ENCODE peak calls at places on chromosomes 16 and 17, in four cellular contexts. One of them, this sample, is unnamed.

GRCh38 chr17:54967621-54968258 is 714 bp downstream of the COX11 start:
- DNase-seq in activated effector memory CD4-positive, alpha-beta T cell treated with Interleukin-2 at 50 U/mL for 16 hours: no peak
- DNase-seq in left ventricle myocardium inferior: no peak
- DNase-seq in hippocampal formation: no peak
- DNase-seq in this sample: peak; percentile 50

GRCh38 chr17:3038941-3039340 is 24.5 kb downstream of the OR1D5 start:
- DNase-seq in left ventricle myocardium inferior: no peak
- DNase-seq in hippocampal formation: no peak
- DNase-seq in activated effector memory CD4-positive, alpha-beta T cell treated with Interleukin-2 at 50 U/mL for 16 hours: no peak
- DNase-seq in this sample: no peak

GRCh38 chr16:86755571-86756006 is 177.2 kb downstream of the FOXL1 start:
- DNase-seq in left ventricle myocardium inferior: peak; percentile 83
- DNase-seq in activated effector memory CD4-positive, alpha-beta T cell treated with Interleukin-2 at 50 U/mL for 16 hours: no peak
- DNase-seq in hippocampal formation: no peak
- DNase-seq in this sample: no peak

GRCh38 chr17:11980813-11981212 is 16.5 kb downstream of the ZNF18 start:
- DNase-seq in activated effector memory CD4-positive, alpha-beta T cell treated with Interleukin-2 at 50 U/mL for 16 hours: no peak
- DNase-seq in hippocampal formation: no peak
- DNase-seq in left ventricle myocardium inferior: no peak
- DNase-seq in this sample: no peak

GRCh38 chr16:75527825-75528299 is 8.0 kb downstream of the CHST5 start:
- DNase-seq in activated effector memory CD4-positive, alpha-beta T cell treated with Interleukin-2 at 50 U/mL for 16 hours: no peak
- DNase-seq in left ventricle myocardium inferior: no peak
- DNase-seq in hippocampal formation: no peak
- DNase-seq in this sample: no peak

GRCh38 chr17:2892305-2892971 is 96.2 kb downstream of the RAP1GAP2 start:
- DNase-seq in hippocampal formation: no peak
- DNase-seq in left ventricle myocardium inferior: no peak
- DNase-seq in activated effector memory CD4-positive, alpha-beta T cell treated with Interleukin-2 at 50 U/mL for 16 hours: no peak
- DNase-seq in this sample: no peak

GRCh38 chr16:424033-424622 is 1.3 kb upstream of the RAB11FIP3 start:
- DNase-seq in activated effector memory CD4-positive, alpha-beta T cell treated with Interleukin-2 at 50 U/mL for 16 hours: no peak
- DNase-seq in left ventricle myocardium inferior: peak; percentile 46
- DNase-seq in hippocampal formation: peak; percentile 43
- DNase-seq in this sample: no peak

GRCh38 chr16:7206469-7206868 is 126.2 kb upstream of the RBFOX1 start:
- DNase-seq in hippocampal formation: no peak
- DNase-seq in activated effector memory CD4-positive, alpha-beta T cell treated with Interleukin-2 at 50 U/mL for 16 hours: no peak
- DNase-seq in left ventricle myocardium inferior: no peak
- DNase-seq in this sample: no peak

GRCh38 chr16:27387724-27388123 is 14.2 kb upstream of the IL21R start:
- DNase-seq in activated effector memory CD4-positive, alpha-beta T cell treated with Interleukin-2 at 50 U/mL for 16 hours: no peak
- DNase-seq in left ventricle myocardium inferior: no peak
- DNase-seq in hippocampal formation: no peak
- DNase-seq in this sample: no peak

GRCh38 chr17:17575360-17576251 is 15.9 kb downstream of the PEMT start:
- DNase-seq in activated effector memory CD4-positive, alpha-beta T cell treated with Interleukin-2 at 50 U/mL for 16 hours: no peak
- DNase-seq in hippocampal formation: no peak
- DNase-seq in left ventricle myocardium inferior: no peak
- DNase-seq in this sample: no peak

GRCh38 chr17:81494984-81495383 is 17.6 kb downstream of the ACTG1 start:
- DNase-seq in hippocampal formation: no peak
- DNase-seq in activated effector memory CD4-positive, alpha-beta T cell treated with Interleukin-2 at 50 U/mL for 16 hours: no peak
- DNase-seq in left ventricle myocardium inferior: no peak
- DNase-seq in this sample: no peak

GRCh38 chr17:4986403-4986802 is 1.1 kb downstream of the CAMTA2 start:
- DNase-seq in left ventricle myocardium inferior: no peak
- DNase-seq in hippocampal formation: no peak
- DNase-seq in activated effector memory CD4-positive, alpha-beta T cell treated with Interleukin-2 at 50 U/mL for 16 hours: no peak
- DNase-seq in this sample: no peak

GRCh38 chr17:77247609-77248008 is 106.8 kb downstream of the SEC14L1 start:
- DNase-seq in activated effector memory CD4-positive, alpha-beta T cell treated with Interleukin-2 at 50 U/mL for 16 hours: no peak
- DNase-seq in hippocampal formation: no peak
- DNase-seq in left ventricle myocardium inferior: no peak
- DNase-seq in this sample: no peak

GRCh38 chr17:65684631-65685030 is 123.2 kb upstream of the AXIN2 start:
- DNase-seq in activated effector memory CD4-positive, alpha-beta T cell treated with Interleukin-2 at 50 U/mL for 16 hours: no peak
- DNase-seq in left ventricle myocardium inferior: no peak
- DNase-seq in hippocampal formation: no peak
- DNase-seq in this sample: no peak

GRCh38 chr17:59643159-59643857 is 23.6 kb downstream of the CLTC start:
- DNase-seq in hippocampal formation: no peak
- DNase-seq in left ventricle myocardium inferior: no peak
- DNase-seq in activated effector memory CD4-positive, alpha-beta T cell treated with Interleukin-2 at 50 U/mL for 16 hours: no peak
- DNase-seq in this sample: no peak

GRCh38 chr17:54544239-54544638 is 356.4 kb upstream of the TOM1L1 start:
- DNase-seq in activated effector memory CD4-positive, alpha-beta T cell treated with Interleukin-2 at 50 U/mL for 16 hours: no peak
- DNase-seq in left ventricle myocardium inferior: no peak
- DNase-seq in hippocampal formation: no peak
- DNase-seq in this sample: no peak

GRCh38 chr17:52233176-52233575 is 74.7 kb upstream of the CA10 start:
- DNase-seq in hippocampal formation: no peak
- DNase-seq in activated effector memory CD4-positive, alpha-beta T cell treated with Interleukin-2 at 50 U/mL for 16 hours: no peak
- DNase-seq in left ventricle myocardium inferior: no peak
- DNase-seq in this sample: no peak

GRCh38 chr17:55391244-55391757 is 30.3 kb downstream of the MMD start:
- DNase-seq in hippocampal formation: no peak
- DNase-seq in left ventricle myocardium inferior: no peak
- DNase-seq in activated effector memory CD4-positive, alpha-beta T cell treated with Interleukin-2 at 50 U/mL for 16 hours: no peak
- DNase-seq in this sample: no peak

GRCh38 chr17:63928172-63928666 is 3.9 kb downstream of the CD79B start:
- DNase-seq in activated effector memory CD4-positive, alpha-beta T cell treated with Interleukin-2 at 50 U/mL for 16 hours: no peak
- DNase-seq in hippocampal formation: no peak
- DNase-seq in left ventricle myocardium inferior: peak; percentile 6
- DNase-seq in this sample: no peak

GRCh38 chr16:14202697-14203096 is 131.6 kb downstream of the MRTFB start:
- DNase-seq in activated effector memory CD4-positive, alpha-beta T cell treated with Interleukin-2 at 50 U/mL for 16 hours: no peak
- DNase-seq in hippocampal formation: no peak
- DNase-seq in left ventricle myocardium inferior: no peak
- DNase-seq in this sample: no peak

GRCh38 chr17:38418693-38419507 is 9.4 kb upstream of the ARHGAP23 start:
- DNase-seq in left ventricle myocardium inferior: no peak
- DNase-seq in hippocampal formation: no peak
- DNase-seq in activated effector memory CD4-positive, alpha-beta T cell treated with Interleukin-2 at 50 U/mL for 16 hours: no peak
- DNase-seq in this sample: no peak

GRCh38 chr16:74216319-74216718 is 80.3 kb upstream of the PSMD7 start:
- DNase-seq in activated effector memory CD4-positive, alpha-beta T cell treated with Interleukin-2 at 50 U/mL for 16 hours: no peak
- DNase-seq in hippocampal formation: no peak
- DNase-seq in left ventricle myocardium inferior: no peak
- DNase-seq in this sample: no peak

GRCh38 chr17:73750975-73751374 is 106.7 kb upstream of the SDK2 start:
- DNase-seq in left ventricle myocardium inferior: no peak
- DNase-seq in hippocampal formation: no peak
- DNase-seq in activated effector memory CD4-positive, alpha-beta T cell treated with Interleukin-2 at 50 U/mL for 16 hours: no peak
- DNase-seq in this sample: no peak

GRCh38 chr16:77897831-77898540 is 109.6 kb downstream of the VAT1L start:
- DNase-seq in activated effector memory CD4-positive, alpha-beta T cell treated with Interleukin-2 at 50 U/mL for 16 hours: no peak
- DNase-seq in left ventricle myocardium inferior: no peak
- DNase-seq in hippocampal formation: no peak
- DNase-seq in this sample: no peak

GRCh38 chr17:65054602-65055001 is 1.9 kb downstream of the GNA13 start:
- DNase-seq in left ventricle myocardium inferior: no peak
- DNase-seq in activated effector memory CD4-positive, alpha-beta T cell treated with Interleukin-2 at 50 U/mL for 16 hours: no peak
- DNase-seq in hippocampal formation: no peak
- DNase-seq in this sample: no peak

GRCh38 chr16:5026664-5027063 is 7.1 kb downstream of the NAGPA start:
- DNase-seq in hippocampal formation: no peak
- DNase-seq in left ventricle myocardium inferior: no peak
- DNase-seq in activated effector memory CD4-positive, alpha-beta T cell treated with Interleukin-2 at 50 U/mL for 16 hours: no peak
- DNase-seq in this sample: no peak

GRCh38 chr17:69235338-69236058 is 6.9 kb upstream of the ABCA10 start:
- DNase-seq in hippocampal formation: peak; percentile 70
- DNase-seq in activated effector memory CD4-positive, alpha-beta T cell treated with Interleukin-2 at 50 U/mL for 16 hours: peak; percentile 8
- DNase-seq in left ventricle myocardium inferior: peak; percentile 63
- DNase-seq in this sample: peak; percentile 19

GRCh38 chr16:81263470-81264200 is 25.1 kb downstream of the BCO1 start:
- DNase-seq in left ventricle myocardium inferior: no peak
- DNase-seq in hippocampal formation: no peak
- DNase-seq in activated effector memory CD4-positive, alpha-beta T cell treated with Interleukin-2 at 50 U/mL for 16 hours: no peak
- DNase-seq in this sample: no peak

GRCh38 chr17:62703776-62704380 is 76.4 kb downstream of the MRC2 start:
- DNase-seq in activated effector memory CD4-positive, alpha-beta T cell treated with Interleukin-2 at 50 U/mL for 16 hours: peak; percentile 60
- DNase-seq in left ventricle myocardium inferior: peak; percentile 77
- DNase-seq in hippocampal formation: peak; percentile 80
- DNase-seq in this sample: peak; percentile 66

GRCh38 chr17:58786586-58787295 is 31.1 kb downstream of the PPM1E start:
- DNase-seq in left ventricle myocardium inferior: no peak
- DNase-seq in hippocampal formation: no peak
- DNase-seq in activated effector memory CD4-positive, alpha-beta T cell treated with Interleukin-2 at 50 U/mL for 16 hours: no peak
- DNase-seq in this sample: no peak

GRCh38 chr17:49146620-49147306 is 14.2 kb downstream of the B4GALNT2 start:
- DNase-seq in activated effector memory CD4-positive, alpha-beta T cell treated with Interleukin-2 at 50 U/mL for 16 hours: no peak
- DNase-seq in hippocampal formation: no peak
- DNase-seq in left ventricle myocardium inferior: no peak
- DNase-seq in this sample: no peak

GRCh38 chr16:53043986-53044571 is 8.6 kb downstream of the CHD9NB start:
- DNase-seq in hippocampal formation: no peak
- DNase-seq in left ventricle myocardium inferior: no peak
- DNase-seq in activated effector memory CD4-positive, alpha-beta T cell treated with Interleukin-2 at 50 U/mL for 16 hours: no peak
- DNase-seq in this sample: no peak

GRCh38 chr16:31145398-31145990 is 4.4 kb downstream of the PRSS36 start:
- DNase-seq in activated effector memory CD4-positive, alpha-beta T cell treated with Interleukin-2 at 50 U/mL for 16 hours: no peak
- DNase-seq in left ventricle myocardium inferior: no peak
- DNase-seq in hippocampal formation: no peak
- DNase-seq in this sample: no peak

GRCh38 chr16:50313596-50314483 is 47.5 kb downstream of the ADCY7 start:
- DNase-seq in hippocampal formation: peak; percentile 24
- DNase-seq in left ventricle myocardium inferior: peak; percentile 74
- DNase-seq in activated effector memory CD4-positive, alpha-beta T cell treated with Interleukin-2 at 50 U/mL for 16 hours: peak; percentile 55
- DNase-seq in this sample: peak; percentile 58

This sample was measured in central memory CD4-positive, alpha-beta T cell.